ENCODE peak calls at places on chromosome 11, in six cellular contexts. One of them, this sample, is unnamed. For H3K4me1, the result is how much of the 10 kb centered on the place peaks cover.

GRCh38 chr11:7590529-7590928 is 76.7 kb downstream of the PPFIBP2 start:
- ATAC-seq in A549: no peak
- ATAC-seq in GM12878: no peak
- ATAC-seq in K562: no peak
- ATAC-seq in HepG2: no peak
- ATAC-seq in upper lobe of left lung: no peak
- ATAC-seq in this sample: no peak

GRCh38 chr11:35836185-35836584 is 107.7 kb upstream of the LDLRAD3 start:
- ATAC-seq in A549: no peak
- ATAC-seq in GM12878: no peak
- ATAC-seq in K562: no peak
- ATAC-seq in HepG2: no peak
- ATAC-seq in upper lobe of left lung: no peak
- ATAC-seq in this sample: no peak

GRCh38 chr11:61881397-61881796 is 9.9 kb downstream of the FADS3 start:
- ATAC-seq in A549: no peak
- ATAC-seq in GM12878: peak
- ATAC-seq in K562: peak
- ATAC-seq in HepG2: no peak
- ATAC-seq in upper lobe of left lung: no peak
- ATAC-seq in this sample: peak

GRCh38 chr11:112106070-112106469 is 19.4 kb downstream of the SDHD start:
- ATAC-seq in A549: no peak
- ATAC-seq in GM12878: no peak
- ATAC-seq in K562: no peak
- ATAC-seq in HepG2: no peak
- ATAC-seq in upper lobe of left lung: no peak
- ATAC-seq in this sample: no peak

GRCh38 chr11:5507177-5507576 is 2.6 kb downstream of the UBQLN3 start:
- ATAC-seq in A549: no peak
- ATAC-seq in GM12878: no peak
- ATAC-seq in K562: peak
- ATAC-seq in HepG2: no peak
- ATAC-seq in upper lobe of left lung: no peak
- ATAC-seq in this sample: no peak

GRCh38 chr11:96948066-96948465 is 558.3 kb downstream of the JRKL start:
- ATAC-seq in A549: no peak
- ATAC-seq in GM12878: no peak
- ATAC-seq in K562: no peak
- ATAC-seq in HepG2: no peak
- ATAC-seq in upper lobe of left lung: no peak
- ATAC-seq in this sample: no peak

GRCh38 chr11:449889-450808 is at the start of gene PTDSS2:
- ATAC-seq in A549: peak
- ATAC-seq in GM12878: peak
- ATAC-seq in K562: peak
- ATAC-seq in HepG2: peak
- ATAC-seq in upper lobe of left lung: peak
- ATAC-seq in this sample: peak

GRCh38 chr11:111737877-111738205 is 28.3 kb downstream of the PPP2R1B start:
- ATAC-seq in A549: no peak
- ATAC-seq in GM12878: no peak
- ATAC-seq in K562: no peak
- ATAC-seq in HepG2: peak
- ATAC-seq in upper lobe of left lung: peak
- ATAC-seq in this sample: no peak

GRCh38 chr11:17719028-17719939 is at the start of gene MYOD1:
- ATAC-seq in A549: peak
- ATAC-seq in GM12878: no peak
- ATAC-seq in K562: no peak
- ATAC-seq in HepG2: peak
- ATAC-seq in upper lobe of left lung: no peak
- ATAC-seq in this sample: no peak

GRCh38 chr11:118042791-118043190 is 34.1 kb upstream of the TMPRSS4 start:
- ATAC-seq in A549: no peak
- ATAC-seq in GM12878: no peak
- ATAC-seq in K562: no peak
- ATAC-seq in HepG2: no peak
- ATAC-seq in upper lobe of left lung: no peak
- ATAC-seq in this sample: no peak

GRCh38 chr11:8789864-8790263 is 107.3 kb downstream of the RPL27A start:
- ATAC-seq in A549: no peak
- ATAC-seq in GM12878: peak
- ATAC-seq in K562: no peak
- ATAC-seq in HepG2: no peak
- ATAC-seq in upper lobe of left lung: no peak
- ATAC-seq in this sample: no peak

GRCh38 chr11:47258317-47258902 is 614 bp downstream of the NR1H3 start:
- ATAC-seq in A549: no peak
- ATAC-seq in GM12878: no peak
- ATAC-seq in K562: peak
- ATAC-seq in HepG2: no peak
- ATAC-seq in upper lobe of left lung: no peak
- ATAC-seq in this sample: no peak

GRCh38 chr11:26572770-26573402 is 823 bp upstream of the MUC15 start:
- ATAC-seq in A549: no peak
- ATAC-seq in GM12878: peak
- ATAC-seq in K562: no peak
- ATAC-seq in HepG2: no peak
- ATAC-seq in upper lobe of left lung: peak
- ATAC-seq in this sample: no peak

GRCh38 chr11:129960216-129961214 is 42.1 kb downstream of the PRDM10 start:
- ATAC-seq in A549: peak
- ATAC-seq in GM12878: peak
- ATAC-seq in K562: peak
- ATAC-seq in HepG2: no peak
- ATAC-seq in upper lobe of left lung: no peak
- ATAC-seq in this sample: no peak

GRCh38 chr11:36394926-36395325 is 98.8 kb downstream of the PRR5L start:
- ATAC-seq in A549: no peak
- ATAC-seq in GM12878: peak
- ATAC-seq in K562: no peak
- ATAC-seq in HepG2: no peak
- ATAC-seq in upper lobe of left lung: no peak
- ATAC-seq in this sample: no peak

GRCh38 chr11:94925422-94926270 is 47.7 kb downstream of the CWC15 start:
- ATAC-seq in A549: no peak
- ATAC-seq in GM12878: peak
- ATAC-seq in K562: no peak
- ATAC-seq in HepG2: peak
- ATAC-seq in upper lobe of left lung: no peak
- ATAC-seq in this sample: no peak

GRCh38 chr11:61553373-61554171 is 27.3 kb downstream of the SYT7 start:
- ATAC-seq in A549: no peak
- ATAC-seq in GM12878: no peak
- ATAC-seq in K562: no peak
- ATAC-seq in HepG2: no peak
- ATAC-seq in upper lobe of left lung: no peak
- ATAC-seq in this sample: no peak

GRCh38 chr11:48088682-48089050 is 108.3 kb downstream of the PTPRJ start:
- ATAC-seq in A549: peak
- ATAC-seq in GM12878: no peak
- ATAC-seq in K562: no peak
- ATAC-seq in HepG2: no peak
- ATAC-seq in upper lobe of left lung: no peak
- ATAC-seq in this sample: no peak

GRCh38 chr11:58613228-58613627 is 9.2 kb upstream of the CNTF start:
- ATAC-seq in A549: no peak
- ATAC-seq in GM12878: no peak
- ATAC-seq in K562: no peak
- ATAC-seq in HepG2: no peak
- ATAC-seq in upper lobe of left lung: no peak
- ATAC-seq in this sample: no peak

GRCh38 chr11:19819148-19819547 is 106.5 kb downstream of the NAV2 start:
- ATAC-seq in A549: no peak
- ATAC-seq in GM12878: no peak
- ATAC-seq in K562: no peak
- ATAC-seq in HepG2: no peak
- ATAC-seq in upper lobe of left lung: peak
- ATAC-seq in this sample: no peak

GRCh38 chr11:8777907-8778767 is 95.5 kb downstream of the RPL27A start:
- ATAC-seq in A549: peak
- ATAC-seq in GM12878: peak
- ATAC-seq in K562: no peak
- ATAC-seq in HepG2: no peak
- ATAC-seq in upper lobe of left lung: peak
- ATAC-seq in this sample: peak

GRCh38 chr11:122038543-122038942 is 77.5 kb downstream of the BLID start:
- ATAC-seq in A549: no peak
- ATAC-seq in GM12878: no peak
- ATAC-seq in K562: no peak
- ATAC-seq in HepG2: no peak
- ATAC-seq in upper lobe of left lung: no peak
- ATAC-seq in this sample: peak

GRCh38 chr11:114366331-114367243 is 33.7 kb downstream of the C11orf71 start:
- ATAC-seq in A549: peak
- ATAC-seq in GM12878: no peak
- ATAC-seq in K562: no peak
- ATAC-seq in HepG2: no peak
- ATAC-seq in upper lobe of left lung: peak
- ATAC-seq in this sample: no peak

GRCh38 chr11:47391077-47391583 is 12.8 kb upstream of the SPI1 start:
- ATAC-seq in A549: no peak
- ATAC-seq in GM12878: peak
- ATAC-seq in K562: no peak
- ATAC-seq in HepG2: no peak
- ATAC-seq in upper lobe of left lung: peak
- ATAC-seq in this sample: no peak

GRCh38 chr11:134237557-134237922 is 13.1 kb downstream of the VPS26B start:
- ATAC-seq in A549: no peak
- ATAC-seq in GM12878: no peak
- ATAC-seq in K562: no peak
- ATAC-seq in HepG2: no peak
- ATAC-seq in upper lobe of left lung: no peak
- ATAC-seq in this sample: no peak

GRCh38 chr11:2536440-2536989 is 91.7 kb downstream of the KCNQ1 start:
- ATAC-seq in A549: no peak
- ATAC-seq in GM12878: no peak
- ATAC-seq in K562: no peak
- ATAC-seq in HepG2: no peak
- ATAC-seq in upper lobe of left lung: no peak
- ATAC-seq in this sample: no peak
- H3K4me1 ChIP-seq in A549: under half
- H3K4me1 ChIP-seq in GM12878: under half
- H3K4me1 ChIP-seq in K562: under half
- H3K4me1 ChIP-seq in HepG2: under half
- H3K4me1 ChIP-seq in upper lobe of left lung: under half
- H3K4me1 ChIP-seq in this sample: under half

GRCh38 chr11:104106136-104106754 is 57.7 kb downstream of the PDGFD start:
- ATAC-seq in A549: no peak
- ATAC-seq in GM12878: no peak
- ATAC-seq in K562: no peak
- ATAC-seq in HepG2: no peak
- ATAC-seq in upper lobe of left lung: peak
- ATAC-seq in this sample: no peak
- TF ChIP-seq EP300 in A549: no peak
- TF ChIP-seq EP300 in GM12878: no peak
- TF ChIP-seq EP300 in K562: no peak
- TF ChIP-seq EP300 in HepG2: no peak
- TF ChIP-seq EP300 in upper lobe of left lung: no peak
- TF ChIP-seq EP300 in this sample: no peak

GRCh38 chr11:31160504-31161422 is 208.8 kb downstream of the DCDC1 start:
- ATAC-seq in A549: peak
- ATAC-seq in GM12878: peak
- ATAC-seq in K562: no peak
- ATAC-seq in HepG2: peak
- ATAC-seq in upper lobe of left lung: no peak
- ATAC-seq in this sample: no peak
- H3K4me3 ChIP-seq in A549: no peak
- H3K4me3 ChIP-seq in GM12878: no peak
- H3K4me3 ChIP-seq in K562: no peak
- H3K4me3 ChIP-seq in HepG2: no peak
- H3K4me3 ChIP-seq in upper lobe of left lung: no peak
- H3K4me3 ChIP-seq in this sample: no peak

GRCh38 chr11:68012044-68012842 is 2.1 kb downstream of the ALDH3B1 start:
- ATAC-seq in A549: peak
- ATAC-seq in GM12878: no peak
- ATAC-seq in K562: no peak
- ATAC-seq in HepG2: no peak
- ATAC-seq in upper lobe of left lung: no peak
- ATAC-seq in this sample: no peak

GRCh38 chr11:68010058-68011041 is at the start of gene ALDH3B1:
- ATAC-seq in A549: peak
- ATAC-seq in GM12878: peak
- ATAC-seq in K562: peak
- ATAC-seq in HepG2: peak
- ATAC-seq in upper lobe of left lung: peak
- ATAC-seq in this sample: peak

GRCh38 chr11:68012843-68013610 is 2.9 kb downstream of the ALDH3B1 start:
- ATAC-seq in A549: peak
- ATAC-seq in GM12878: no peak
- ATAC-seq in K562: no peak
- ATAC-seq in HepG2: peak
- ATAC-seq in upper lobe of left lung: peak
- ATAC-seq in this sample: no peak

GRCh38 chr11:68009391-68010000 is 631 bp upstream of the ALDH3B1 start:
- ATAC-seq in A549: no peak
- ATAC-seq in GM12878: peak
- ATAC-seq in K562: peak
- ATAC-seq in HepG2: no peak
- ATAC-seq in upper lobe of left lung: no peak
- ATAC-seq in this sample: no peak

GRCh38 chr11:68011046-68011943 is 1.2 kb downstream of the ALDH3B1 start:
- ATAC-seq in A549: no peak
- ATAC-seq in GM12878: no peak
- ATAC-seq in K562: no peak
- ATAC-seq in HepG2: no peak
- ATAC-seq in upper lobe of left lung: no peak
- ATAC-seq in this sample: no peak
- H3K4me1 ChIP-seq in A549: half or more
- H3K4me1 ChIP-seq in GM12878: under half
- H3K4me1 ChIP-seq in K562: under half
- H3K4me1 ChIP-seq in HepG2: half or more
- H3K4me1 ChIP-seq in upper lobe of left lung: under half
- H3K4me1 ChIP-seq in this sample: under half

This sample was measured in gastroesophageal sphincter.